ENCODE peak calls at places on chromosomes 16 and 17, in ten cellular contexts. K is mesothelial cell of epicardium; I is effector memory CD4-positive, alpha-beta T cell; Q is NCI-H69; Z is HuH-7.5; B is H54; U is pancreas; A is iris pigment epithelial cell; X is fibroblast of pulmonary artery; H is activated CD8-positive, alpha-beta memory T cell treated with anti-CD3 and anti-CD28 coated beads for 48 hours. W is an unnamed sample.

GRCh38 chr16:70159355-70160348 is 13.9 kb upstream of the CLEC18C start:
- DNase-seq in I (no peak), H (no peak), B (no peak), K (no peak), X (no peak), U (no peak), Q (no peak), A (peak), Z (no peak), W (peak)

GRCh38 chr16:3514621-3515020 is 13.8 kb downstream of the CLUAP1 start:
- DNase-seq in U (no peak), Z (no peak), I (no peak), A (peak), K (no peak), X (peak), Q (no peak), B (no peak), H (no peak), W (peak)

GRCh38 chr17:6286239-6286638 is 148.7 kb downstream of the AIPL1 start:
- DNase-seq in I (no peak), H (no peak), X (no peak), Z (no peak), B (no peak), K (no peak), Q (peak), A (no peak), U (no peak), W (no peak)

GRCh38 chr17:50214986-50215730 is 13.7 kb upstream of the COL1A1 start:
- DNase-seq in K (no peak), U (no peak), X (peak), Q (no peak), I (no peak), B (no peak), A (peak), H (no peak), Z (no peak), W (no peak)

GRCh38 chr16:72788269-72788809 is 259.6 kb downstream of the ZFHX3 start:
- DNase-seq in Z (no peak), I (no peak), H (no peak), K (no peak), U (no peak), Q (no peak), B (no peak), X (no peak), A (no peak), W (no peak)

GRCh38 chr17:9217151-9218067 is 196.1 kb downstream of the NTN1 start:
- DNase-seq in Q (peak), H (no peak), X (peak), U (no peak), B (no peak), Z (no peak), A (peak), I (no peak), K (no peak), W (peak)

GRCh38 chr16:2752850-2753522 is 548 bp downstream of the SRRM2 start:
- DNase-seq in B (peak), K (peak), A (peak), Q (peak), U (peak), Z (peak), I (peak), H (peak), X (peak), W (peak)

GRCh38 chr16:86363836-86364618 is 146.3 kb upstream of the FOXF1 start:
- DNase-seq in I (no peak), Z (no peak), B (no peak), U (no peak), H (no peak), Q (no peak), X (no peak), A (no peak), K (peak), W (no peak)

GRCh38 chr16:49490321-49490705 is 116.7 kb downstream of the C16orf78 start:
- DNase-seq in Z (no peak), H (no peak), K (no peak), Q (no peak), U (no peak), X (no peak), B (no peak), I (no peak), A (no peak), W (no peak)

GRCh38 chr17:65228287-65228686 is 91.1 kb downstream of the RGS9 start:
- DNase-seq in X (no peak), U (no peak), Q (no peak), K (no peak), A (no peak), I (no peak), B (no peak), Z (no peak), H (no peak), W (no peak)

GRCh38 chr16:74760007-74760767 is 14.4 kb downstream of the FA2H start:
- DNase-seq in I (no peak), A (peak), U (no peak), B (no peak), Z (peak), X (no peak), Q (no peak), H (no peak), K (no peak), W (peak)

GRCh38 chr17:81601525-81602120 is 35.3 kb downstream of the NPLOC4 start:
- DNase-seq in K (no peak), X (peak), B (no peak), Z (peak), I (peak), A (peak), Q (peak), U (no peak), H (no peak), W (peak)

GRCh38 chr17:79411419-79411818 is 199.4 kb downstream of the RBFOX3 start:
- DNase-seq in Z (no peak), U (no peak), Q (no peak), B (no peak), A (no peak), I (no peak), X (no peak), K (no peak), H (no peak), W (no peak)

GRCh38 chr17:41178341-41178740 is 320 bp upstream of the KRTAP4-2 start:
- DNase-seq in B (peak), H (no peak), K (no peak), Z (no peak), U (no peak), Q (no peak), A (peak), I (no peak), X (no peak), W (peak)

GRCh38 chr16:85437161-85438052 is 175.7 kb upstream of the GSE1 start:
- DNase-seq in I (no peak), K (no peak), Q (peak), X (no peak), B (no peak), U (peak), H (no peak), Z (peak), A (no peak), W (no peak)

GRCh38 chr17:66540131-66540781 is 237.8 kb downstream of the PRKCA start:
- DNase-seq in K (no peak), B (peak), Q (no peak), I (no peak), Z (no peak), A (peak), X (peak), H (no peak), U (no peak), W (peak)

GRCh38 chr16:10314811-10315210 is 71.0 kb upstream of the ATF7IP2 start:
- DNase-seq in Z (no peak), H (no peak), B (no peak), X (peak), Q (no peak), I (no peak), U (no peak), K (no peak), A (peak), W (no peak)

GRCh38 chr17:78268960-78269892 is 37.8 kb downstream of the TMEM235 start:
- DNase-seq in H (no peak), B (no peak), Q (peak), K (peak), Z (no peak), I (no peak), A (peak), U (peak), X (peak), W (peak)

GRCh38 chr17:13518271-13519000 is 83.3 kb downstream of the HS3ST3A1 start:
- DNase-seq in X (no peak), K (no peak), Z (no peak), I (no peak), Q (no peak), U (no peak), H (no peak), A (peak), B (no peak), W (peak)

GRCh38 chr17:68627956-68628355 is 26.8 kb upstream of the FAM20A start:
- DNase-seq in U (no peak), H (no peak), B (no peak), Z (no peak), Q (no peak), K (no peak), I (no peak), A (no peak), X (no peak), W (no peak)

GRCh38 chr16:54437361-54437760 is 150.8 kb upstream of the IRX3 start:
- DNase-seq in K (no peak), X (no peak), B (no peak), A (no peak), H (no peak), U (no peak), I (no peak), Q (no peak), Z (no peak), W (no peak)

GRCh38 chr16:35431829-35432663 is 1972.6 kb downstream of the TP53TG3F start:
- DNase-seq in Z (peak), B (peak), Q (peak), U (no peak), K (no peak), A (no peak), I (no peak), H (no peak), X (no peak), W (no peak)

GRCh38 chr16:56425439-56425832 is at the start of gene AMFR:
- DNase-seq in U (peak), Z (peak), Q (peak), K (peak), X (peak), I (peak), B (peak), H (peak), A (peak), W (peak)

GRCh38 chr17:49157784-49158183 is 25.2 kb downstream of the B4GALNT2 start:
- DNase-seq in U (no peak), K (no peak), B (no peak), X (peak), Q (no peak), A (peak), Z (no peak), H (no peak), I (no peak), W (peak)

GRCh38 chr17:19354123-19354522 is 8.4 kb downstream of the B9D1 start:
- DNase-seq in U (no peak), K (no peak), Q (no peak), Z (no peak), X (peak), A (peak), B (peak), H (no peak), I (no peak), W (peak)

GRCh38 chr17:61600621-61601020 is 9.6 kb upstream of the NACA2 start:
- DNase-seq in B (no peak), Z (no peak), H (no peak), A (no peak), I (no peak), K (no peak), X (no peak), Q (no peak), U (no peak), W (no peak)

GRCh38 chr16:89216315-89217137 is 977 bp upstream of the ZNF778 start:
- DNase-seq in B (peak), U (peak), K (peak), I (peak), Z (peak), X (peak), A (peak), H (peak), Q (peak), W (peak)

GRCh38 chr17:68600123-68600880 is 865 bp downstream of the FAM20A start:
- DNase-seq in A (no peak), Z (peak), Q (peak), X (no peak), I (no peak), B (no peak), U (no peak), K (peak), H (no peak), W (no peak)

GRCh38 chr16:49458221-49458620 is 84.6 kb downstream of the C16orf78 start:
- DNase-seq in U (no peak), I (no peak), Z (no peak), B (no peak), Q (no peak), A (no peak), X (no peak), K (no peak), H (no peak), W (no peak)

GRCh38 chr17:31877911-31878702 is 19.1 kb upstream of the COPRS start:
- DNase-seq in A (peak), H (no peak), U (no peak), Z (no peak), K (no peak), X (peak), Q (no peak), B (peak), I (no peak), W (peak)

GRCh38 chr17:73952136-73952497 is 251.4 kb upstream of the RPL38 start:
- DNase-seq in B (no peak), I (no peak), Q (no peak), Z (no peak), A (no peak), H (no peak), U (no peak), K (peak), X (no peak), W (no peak)

GRCh38 chr17:4808378-4808767 is 1.4 kb downstream of the PLD2 start:
- DNase-seq in X (no peak), B (no peak), A (no peak), H (no peak), Q (no peak), K (no peak), Z (no peak), I (no peak), U (peak), W (no peak)

GRCh38 chr17:68519911-68520310 is 7.7 kb downstream of the PRKAR1A start:
- DNase-seq in B (no peak), H (no peak), A (peak), U (no peak), Z (no peak), Q (no peak), I (no peak), X (no peak), K (no peak), W (no peak)

W was measured in IMR-90.